ENCODE peak calls at places on chromosomes 12 and 14, in ten cellular contexts. Q is activated naive CD4-positive, alpha-beta T cell; A is astrocyte of the spinal cord; Z is cardiac muscle cell; N is AG08396; L is EL; J is activated gamma-delta T cell treated with Interleukin-2 at 50 U/mL for 16 hours; U is GOT3; I is GM04504; E is stomach. G is an unnamed sample.

GRCh38 chr12:4355843-4356327 is 23.6 kb downstream of the FGF23 start:
- DNase-seq in Q (peak; percentile 19), Z (peak; percentile 46), L (peak; percentile 26), A (peak; percentile 15), I (no peak), J (peak; percentile 39), E (no peak), N (no peak), U (no peak), G (peak; percentile 19)

GRCh38 chr12:77253321-77253720 is 188.0 kb upstream of the E2F7 start:
- DNase-seq in Q (no peak), N (no peak), J (no peak), L (no peak), A (no peak), I (no peak), U (no peak), E (no peak), Z (no peak), G (no peak)

GRCh38 chr12:76346798-76347420 is 1.3 kb downstream of the BBS10 start:
- DNase-seq in I (peak; percentile 44), Z (peak; percentile 55), E (no peak), U (no peak), L (peak; percentile 75), J (no peak), A (peak; percentile 73), Q (no peak), N (peak; percentile 35), G (peak; percentile 64)

GRCh38 chr12:81395431-81395830 is 317.6 kb downstream of the ACSS3 start:
- DNase-seq in I (no peak), N (no peak), E (no peak), Z (no peak), U (no peak), J (no peak), L (no peak), A (no peak), Q (no peak), G (no peak)

GRCh38 chr14:71497645-71498086 is 434.6 kb upstream of the RGS6 start:
- DNase-seq in I (peak; percentile 35), Q (no peak), L (peak; percentile 41), J (no peak), E (no peak), A (peak; percentile 74), U (no peak), Z (no peak), N (no peak), G (no peak)

GRCh38 chr14:77051101-77051500 is 22.6 kb upstream of the IRF2BPL start:
- DNase-seq in Z (no peak), I (no peak), N (no peak), A (no peak), Q (no peak), J (no peak), E (peak; percentile 60), U (no peak), L (no peak), G (no peak)

GRCh38 chr12:105418821-105419291 is 88.4 kb downstream of the C12orf75 start:
- DNase-seq in N (no peak), U (no peak), L (peak; percentile 87), E (no peak), Z (no peak), I (peak; percentile 73), Q (no peak), A (no peak), J (no peak), G (no peak)

GRCh38 chr12:43501705-43502104 is 50.3 kb downstream of the ADAMTS20 start:
- DNase-seq in N (peak; percentile 35), A (peak; percentile 48), L (peak; percentile 17), Q (no peak), E (no peak), J (no peak), I (peak; percentile 1), Z (peak; percentile 16), U (no peak), G (peak; percentile 18)

GRCh38 chr14:62691613-62692489 is 353.4 kb downstream of the KCNH5 start:
- DNase-seq in E (peak; percentile 60), U (no peak), A (peak; percentile 94), N (peak; percentile 26), Q (no peak), Z (peak; percentile 27), L (peak; percentile 83), J (no peak), I (peak; percentile 46), G (no peak)

GRCh38 chr14:39426605-39427004 is 5.6 kb downstream of the FBXO33 start:
- DNase-seq in U (no peak), E (no peak), A (peak; percentile 73), Q (no peak), I (no peak), J (no peak), N (peak; percentile 29), Z (no peak), L (peak; percentile 54), G (no peak)

GRCh38 chr14:99233222-99234035 is 38.6 kb downstream of the BCL11B start:
- DNase-seq in N (no peak), I (no peak), Q (no peak), Z (no peak), U (no peak), A (no peak), L (no peak), E (no peak), J (no peak), G (no peak)

GRCh38 chr12:112031472-112031871 is 18.2 kb downstream of the ERP29 start:
- DNase-seq in L (no peak), N (no peak), Z (no peak), A (no peak), Q (no peak), I (no peak), J (no peak), E (no peak), U (no peak), G (no peak)

GRCh38 chr12:6340745-6341438 is 984 bp downstream of the TNFRSF1A start:
- DNase-seq in E (no peak), N (no peak), J (no peak), A (no peak), U (no peak), L (no peak), Q (no peak), I (no peak), Z (no peak), G (no peak)

GRCh38 chr12:3313655-3314305 is 177.2 kb upstream of the PRMT8 start:
- DNase-seq in U (no peak), I (no peak), N (no peak), A (no peak), E (no peak), J (no peak), L (peak; percentile 53), Z (peak; percentile 45), Q (no peak), G (no peak)

GRCh38 chr14:89845346-89845745 is 109.2 kb downstream of the EFCAB11 start:
- DNase-seq in N (peak; percentile 72), E (no peak), Q (no peak), U (no peak), Z (no peak), J (no peak), I (no peak), L (peak; percentile 94), A (peak; percentile 83), G (no peak)

GRCh38 chr12:132276720-132277373 is 52.5 kb downstream of the GALNT9 start:
- DNase-seq in A (no peak), N (no peak), E (no peak), L (no peak), U (no peak), J (no peak), I (no peak), Q (no peak), Z (no peak), G (no peak)